ENCODE peak calls at places on chromosomes 5 and 9, in seven cellular contexts. One of them, this sample, is unnamed.

GRCh38 chr5:19739691-19740090 is 248.3 kb downstream of the CDH18 start:
- DNase-seq in activated CD8-positive, alpha-beta memory T cell treated with anti-CD3 and anti-CD28 coated beads for 24 hours: no peak
- DNase-seq in ELF-1: no peak
- DNase-seq in LHCN-M2: peak; percentile 4
- DNase-seq in lung microvascular endothelial cell: no peak
- DNase-seq in NCI-H69: peak; percentile 92
- DNase-seq in T-helper 2 cell: no peak
- DNase-seq in this sample: no peak

GRCh38 chr5:85967681-85968080 is 650.1 kb upstream of the COX7C start:
- DNase-seq in lung microvascular endothelial cell: no peak
- DNase-seq in activated CD8-positive, alpha-beta memory T cell treated with anti-CD3 and anti-CD28 coated beads for 24 hours: no peak
- DNase-seq in T-helper 2 cell: no peak
- DNase-seq in ELF-1: no peak
- DNase-seq in LHCN-M2: no peak
- DNase-seq in NCI-H69: no peak
- DNase-seq in this sample: no peak

GRCh38 chr9:124594673-124595072 is 87.5 kb upstream of the NR5A1 start:
- DNase-seq in NCI-H69: no peak
- DNase-seq in ELF-1: no peak
- DNase-seq in lung microvascular endothelial cell: no peak
- DNase-seq in LHCN-M2: no peak
- DNase-seq in T-helper 2 cell: no peak
- DNase-seq in activated CD8-positive, alpha-beta memory T cell treated with anti-CD3 and anti-CD28 coated beads for 24 hours: no peak
- DNase-seq in this sample: no peak

GRCh38 chr5:169248520-169248919 is 52.4 kb downstream of the SLIT3 start:
- DNase-seq in NCI-H69: no peak
- DNase-seq in activated CD8-positive, alpha-beta memory T cell treated with anti-CD3 and anti-CD28 coated beads for 24 hours: no peak
- DNase-seq in ELF-1: no peak
- DNase-seq in T-helper 2 cell: no peak
- DNase-seq in LHCN-M2: no peak
- DNase-seq in lung microvascular endothelial cell: no peak
- DNase-seq in this sample: no peak

GRCh38 chr5:41157272-41157671 is 56.1 kb downstream of the C6 start:
- DNase-seq in lung microvascular endothelial cell: peak; percentile 4
- DNase-seq in activated CD8-positive, alpha-beta memory T cell treated with anti-CD3 and anti-CD28 coated beads for 24 hours: no peak
- DNase-seq in T-helper 2 cell: no peak
- DNase-seq in ELF-1: no peak
- DNase-seq in NCI-H69: peak; percentile 88
- DNase-seq in LHCN-M2: no peak
- DNase-seq in this sample: no peak

GRCh38 chr5:77867194-77867691 is 91.1 kb upstream of the TBCA start:
- DNase-seq in ELF-1: no peak
- DNase-seq in lung microvascular endothelial cell: peak; percentile 25
- DNase-seq in NCI-H69: peak; percentile 67
- DNase-seq in T-helper 2 cell: no peak
- DNase-seq in activated CD8-positive, alpha-beta memory T cell treated with anti-CD3 and anti-CD28 coated beads for 24 hours: no peak
- DNase-seq in LHCN-M2: no peak
- DNase-seq in this sample: no peak

GRCh38 chr5:123754903-123755302 is 242.9 kb downstream of the CSNK1G3 start:
- DNase-seq in ELF-1: no peak
- DNase-seq in NCI-H69: peak; percentile 19
- DNase-seq in LHCN-M2: peak; percentile 22
- DNase-seq in lung microvascular endothelial cell: no peak
- DNase-seq in T-helper 2 cell: no peak
- DNase-seq in activated CD8-positive, alpha-beta memory T cell treated with anti-CD3 and anti-CD28 coated beads for 24 hours: no peak
- DNase-seq in this sample: no peak

GRCh38 chr9:100602302-100602930 is 24.5 kb downstream of the CAVIN4 start:
- DNase-seq in T-helper 2 cell: no peak
- DNase-seq in LHCN-M2: peak; percentile 65
- DNase-seq in activated CD8-positive, alpha-beta memory T cell treated with anti-CD3 and anti-CD28 coated beads for 24 hours: no peak
- DNase-seq in lung microvascular endothelial cell: peak; percentile 66
- DNase-seq in ELF-1: peak; percentile 76
- DNase-seq in NCI-H69: peak; percentile 82
- DNase-seq in this sample: no peak

GRCh38 chr5:114055318-114055788 is 306.5 kb upstream of the KCNN2 start:
- DNase-seq in T-helper 2 cell: no peak
- DNase-seq in NCI-H69: peak; percentile 91
- DNase-seq in lung microvascular endothelial cell: peak; percentile 32
- DNase-seq in LHCN-M2: peak; percentile 18
- DNase-seq in activated CD8-positive, alpha-beta memory T cell treated with anti-CD3 and anti-CD28 coated beads for 24 hours: no peak
- DNase-seq in ELF-1: peak; percentile 88
- DNase-seq in this sample: no peak

GRCh38 chr9:137626448-137626847 is 7.6 kb downstream of the EHMT1 start:
- DNase-seq in LHCN-M2: no peak
- DNase-seq in ELF-1: no peak
- DNase-seq in NCI-H69: no peak
- DNase-seq in activated CD8-positive, alpha-beta memory T cell treated with anti-CD3 and anti-CD28 coated beads for 24 hours: no peak
- DNase-seq in lung microvascular endothelial cell: no peak
- DNase-seq in T-helper 2 cell: no peak
- DNase-seq in this sample: no peak

GRCh38 chr9:7388755-7389154 is 410.8 kb downstream of the DMAC1 start:
- DNase-seq in activated CD8-positive, alpha-beta memory T cell treated with anti-CD3 and anti-CD28 coated beads for 24 hours: no peak
- DNase-seq in ELF-1: no peak
- DNase-seq in lung microvascular endothelial cell: no peak
- DNase-seq in NCI-H69: no peak
- DNase-seq in T-helper 2 cell: no peak
- DNase-seq in LHCN-M2: no peak
- DNase-seq in this sample: no peak

GRCh38 chr5:108379722-108380530 is 2.0 kb downstream of the FBXL17 start:
- DNase-seq in ELF-1: no peak
- DNase-seq in lung microvascular endothelial cell: no peak
- DNase-seq in LHCN-M2: peak; percentile 33
- DNase-seq in NCI-H69: peak; percentile 30
- DNase-seq in T-helper 2 cell: no peak
- DNase-seq in activated CD8-positive, alpha-beta memory T cell treated with anti-CD3 and anti-CD28 coated beads for 24 hours: no peak
- DNase-seq in this sample: no peak

GRCh38 chr5:8060235-8061139 is 191.5 kb downstream of the MTRR start:
- DNase-seq in lung microvascular endothelial cell: no peak
- DNase-seq in ELF-1: peak; percentile 8
- DNase-seq in T-helper 2 cell: no peak
- DNase-seq in activated CD8-positive, alpha-beta memory T cell treated with anti-CD3 and anti-CD28 coated beads for 24 hours: no peak
- DNase-seq in LHCN-M2: no peak
- DNase-seq in NCI-H69: no peak
- DNase-seq in this sample: no peak

This sample was measured in activated effector memory CD4-positive, alpha-beta T cell treated with anti-CD3 and anti-CD28 coated beads, Interleukin-2, amount 50 U/mL, for 16 hours.